ENCODE peak calls at places on chromosomes 3 and 15, in eight cellular contexts. O is mammary epithelial cell, B is upper lobe of right lung, F is keratinocyte, X is ovary, W is Karpas-422, A is K562, Q is cardiac muscle cell. T is an unnamed sample. For H3K4me1, the result is how much of the 10 kb centered on the place peaks cover.

GRCh38 chr15:84915011-84915958 is 30.8 kb downstream of the SLC28A1 start:
- DNase-seq in F (peak), W (peak), X (peak), Q (peak), B (peak), A (peak), O (peak), T (peak)

GRCh38 chr3:58965870-58966269 is 84.0 kb downstream of the CFAP20DC start:
- DNase-seq in Q (no peak), O (no peak), X (no peak), B (no peak), A (no peak), F (no peak), W (no peak), T (no peak)

GRCh38 chr3:98577178-98577895 is 16.1 kb downstream of the CPOX start:
- DNase-seq in W (no peak), B (no peak), O (peak), A (no peak), Q (no peak), X (no peak), F (peak), T (no peak)

GRCh38 chr15:35657679-35658201 is 111.8 kb upstream of the DPH6 start:
- DNase-seq in A (no peak), F (no peak), B (no peak), X (no peak), Q (no peak), O (peak), W (no peak), T (no peak)

GRCh38 chr3:31249555-31249954 is 283.2 kb upstream of the STT3B start:
- DNase-seq in A (no peak), W (no peak), O (no peak), X (no peak), F (no peak), Q (no peak), B (no peak), T (no peak)

GRCh38 chr3:61809879-61810278 is 248.5 kb downstream of the PTPRG start:
- DNase-seq in F (no peak), A (no peak), B (no peak), X (peak), Q (peak), W (no peak), O (no peak), T (peak)

GRCh38 chr15:99954361-99955180 is 221.3 kb upstream of the LYSMD4 start:
- DNase-seq in Q (no peak), X (peak), A (no peak), O (no peak), F (no peak), B (no peak), W (no peak), T (no peak)

GRCh38 chr3:2589336-2589969 is 490.8 kb downstream of the CNTN4 start:
- DNase-seq in O (no peak), B (no peak), A (no peak), F (no peak), Q (no peak), X (no peak), W (no peak), T (no peak)

GRCh38 chr3:150183619-150184425 is 213.1 kb upstream of the PFN2 start:
- DNase-seq in F (no peak), Q (peak), A (peak), W (peak), O (peak), X (peak), B (peak), T (peak)

GRCh38 chr3:3853584-3853983 is 54.4 kb downstream of the LRRN1 start:
- DNase-seq in F (no peak), A (no peak), W (no peak), Q (no peak), B (no peak), O (no peak), X (no peak), T (no peak)

GRCh38 chr15:28881170-28881569 is 4.6 kb upstream of the APBA2 start:
- DNase-seq in A (no peak), W (no peak), Q (peak), X (no peak), F (no peak), B (no peak), O (no peak), T (no peak)

GRCh38 chr15:79505956-79506355 is 73.8 kb downstream of the MINAR1 start:
- DNase-seq in Q (no peak), B (no peak), X (no peak), W (no peak), O (no peak), A (no peak), F (no peak), T (no peak)

GRCh38 chr15:37981781-37982180 is 47.3 kb downstream of the TMCO5A start:
- DNase-seq in A (no peak), F (no peak), Q (peak), W (peak), X (no peak), B (no peak), O (peak), T (no peak)

GRCh38 chr3:186307594-186307993 is 54.4 kb downstream of the DGKG start:
- DNase-seq in O (no peak), B (no peak), X (no peak), A (peak), Q (peak), F (no peak), W (peak), T (no peak)

GRCh38 chr3:57974796-57975388 is 33.3 kb upstream of the FLNB start:
- DNase-seq in Q (no peak), B (no peak), F (peak), A (peak), W (no peak), X (no peak), O (peak), T (peak)

GRCh38 chr3:37645801-37646380 is 215.8 kb upstream of the CTDSPL start:
- DNase-seq in O (no peak), B (no peak), Q (no peak), F (no peak), W (no peak), X (no peak), A (no peak), T (peak)

GRCh38 chr3:60316121-60316783 is 935.0 kb downstream of the FHIT start:
- DNase-seq in X (no peak), A (no peak), B (no peak), F (no peak), W (no peak), Q (no peak), O (no peak), T (no peak)

GRCh38 chr3:123449092-123449985 is 449 bp upstream of the ADCY5 start:
- DNase-seq in Q (peak), A (peak), B (no peak), F (no peak), O (peak), X (peak), W (no peak), T (no peak)

GRCh38 chr3:17258823-17259436 is 374.2 kb downstream of the PLCL2 start:
- DNase-seq in A (peak), B (no peak), W (peak), X (no peak), F (no peak), Q (peak), O (peak), T (no peak)

GRCh38 chr3:129371041-129371826 is 57.2 kb downstream of the EFCAB12 start:
- DNase-seq in O (no peak), W (no peak), X (no peak), B (no peak), F (no peak), A (no peak), Q (no peak), T (no peak)

GRCh38 chr3:53170325-53171108 is 9.5 kb downstream of the PRKCD start:
- DNase-seq in W (peak), X (no peak), A (no peak), F (no peak), B (peak), Q (no peak), O (peak), T (no peak)

GRCh38 chr15:25056484-25057429 is 102.0 kb downstream of the SNRPN start:
- DNase-seq in Q (no peak), A (peak), F (no peak), O (no peak), X (peak), B (peak), W (no peak), T (peak)

GRCh38 chr15:70902105-70902504 is 9.5 kb downstream of the LRRC49 start:
- DNase-seq in B (no peak), O (peak), F (peak), W (no peak), X (no peak), A (no peak), Q (no peak), T (no peak)

GRCh38 chr3:17087509-17087908 is 202.8 kb downstream of the PLCL2 start:
- DNase-seq in B (no peak), F (no peak), Q (no peak), A (no peak), X (no peak), O (no peak), W (no peak), T (no peak)

GRCh38 chr15:34616613-34617012 is 33.2 kb upstream of the GOLGA8B start:
- DNase-seq in O (peak), B (no peak), A (peak), X (no peak), Q (peak), W (no peak), F (peak), T (no peak)

GRCh38 chr3:181417748-181418147 is 294.0 kb upstream of the SOX2 start:
- DNase-seq in Q (no peak), O (peak), F (peak), X (no peak), W (no peak), B (no peak), A (no peak), T (no peak)

GRCh38 chr15:42156266-42156922 is at the start of gene PLA2G4F:
- DNase-seq in Q (no peak), A (no peak), B (peak), X (no peak), O (peak), W (peak), F (no peak), T (no peak)

GRCh38 chr3:7547826-7548225 is 686.9 kb downstream of the GRM7 start:
- DNase-seq in Q (no peak), X (no peak), W (no peak), A (no peak), F (no peak), B (no peak), O (no peak), T (no peak)

GRCh38 chr15:35320911-35321310 is 225.1 kb downstream of the DPH6 start:
- DNase-seq in X (no peak), F (no peak), O (no peak), B (no peak), Q (no peak), A (no peak), W (no peak), T (no peak)

GRCh38 chr3:159904911-159905310 is 83.7 kb upstream of the IL12A start:
- DNase-seq in B (no peak), O (no peak), X (no peak), Q (no peak), F (no peak), W (no peak), A (no peak), T (no peak)

GRCh38 chr15:70505411-70505919 is 257.9 kb downstream of the UACA start:
- DNase-seq in W (no peak), X (no peak), O (peak), Q (no peak), B (peak), A (no peak), F (peak), T (no peak)

GRCh38 chr3:122941233-122942206 is 86.0 kb downstream of the SEMA5B start:
- DNase-seq in Q (no peak), A (peak), B (no peak), X (no peak), W (no peak), O (no peak), F (no peak), T (no peak)

GRCh38 chr15:90062023-90062728 is 40.1 kb downstream of the IDH2 start:
- DNase-seq in X (peak), O (peak), F (peak), A (peak), Q (peak), W (peak), B (peak), T (peak)

GRCh38 chr15:40427188-40427587 is 13.6 kb upstream of the BAHD1 start:
- DNase-seq in B (no peak), X (no peak), W (no peak), O (no peak), Q (no peak), F (no peak), A (peak), T (no peak)

GRCh38 chr15:40429068-40429707 is 11.6 kb upstream of the BAHD1 start:
- DNase-seq in O (no peak), X (no peak), A (no peak), Q (no peak), F (no peak), W (no peak), B (no peak), T (no peak)

GRCh38 chr15:40425681-40426080 is 15.1 kb upstream of the BAHD1 start:
- DNase-seq in Q (no peak), A (no peak), B (no peak), X (no peak), O (no peak), F (no peak), W (no peak), T (peak)

GRCh38 chr15:40428183-40428582 is 12.6 kb upstream of the BAHD1 start:
- DNase-seq in A (no peak), X (no peak), B (no peak), F (no peak), Q (no peak), O (no peak), W (no peak), T (no peak)

DNA sequence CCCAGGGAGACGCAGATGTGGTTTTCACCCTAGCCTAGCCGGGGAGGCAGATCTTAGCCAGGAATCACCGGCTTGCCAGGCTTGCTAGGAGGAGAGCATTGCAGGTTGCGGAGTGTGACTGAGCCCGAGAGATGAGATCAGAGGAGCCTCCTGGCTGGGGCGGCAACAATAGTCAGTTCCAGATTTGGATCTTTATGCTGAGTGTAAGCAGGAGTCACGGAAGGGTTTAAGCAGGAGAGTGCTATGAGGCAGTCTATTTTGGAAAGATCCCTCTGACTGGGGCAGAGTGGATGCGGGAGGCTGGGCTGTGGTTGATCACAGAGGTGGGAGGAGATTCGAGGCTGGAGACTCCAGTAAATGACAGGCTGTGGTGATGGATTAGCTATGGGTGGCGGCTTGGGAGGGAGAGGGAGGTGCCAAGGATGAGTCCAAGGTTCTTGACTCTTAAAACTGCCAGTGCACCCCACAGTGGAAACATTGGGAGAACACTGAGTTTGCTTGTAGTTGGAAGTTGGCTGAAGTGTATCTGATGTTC is 10.4 kb upstream of the BAHD1 start:
- DNase-seq in Q (no peak), B (no peak), W (no peak), X (no peak), F (peak), O (peak), A (peak), T (peak)
- H3K4me3 ChIP-seq in Q (no peak), B (no peak), W (no peak), X (no peak), F (peak), O (no peak), A (no peak), T (no peak)

DNA sequence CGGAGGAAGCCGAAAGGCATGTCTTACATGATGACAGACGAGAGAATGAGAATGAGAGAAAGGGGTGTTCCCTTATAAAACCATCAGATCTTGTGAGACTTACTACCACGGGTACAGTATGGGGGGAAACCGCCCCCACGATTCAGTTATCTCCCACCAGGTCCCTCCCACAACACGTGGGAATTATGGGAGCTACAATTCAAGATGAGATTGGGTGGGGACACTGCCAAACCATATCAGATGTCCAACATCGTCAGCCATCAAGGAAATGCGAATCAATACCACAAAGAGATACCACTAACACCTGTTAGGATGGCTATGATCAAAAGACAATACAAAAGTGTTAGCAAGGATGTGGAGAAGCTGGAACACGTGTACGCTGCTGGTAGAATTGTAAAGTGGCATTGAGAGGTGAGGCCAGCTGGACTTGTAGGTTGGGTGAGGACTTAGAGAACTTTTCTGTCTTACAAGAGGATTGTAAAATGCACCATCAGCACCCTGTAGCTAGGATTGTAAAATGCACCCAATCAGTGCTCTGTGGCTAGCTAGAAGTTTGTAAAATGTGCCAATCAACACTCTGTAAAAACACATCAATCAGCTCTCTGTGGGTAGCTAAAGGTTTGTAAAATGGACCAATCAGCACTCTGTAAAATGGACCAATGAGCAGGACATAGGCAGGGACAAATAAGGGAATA is 37.5 kb downstream of the VGLL4 start:
- DNase-seq in B (no peak), O (no peak), Q (no peak), X (no peak), A (no peak), F (no peak), W (no peak), T (no peak)
- H3K4me1 ChIP-seq in B (under half), O (under half), Q (half or more), X (under half), A (under half), F (under half), W (half or more), T (half or more)

DNA sequence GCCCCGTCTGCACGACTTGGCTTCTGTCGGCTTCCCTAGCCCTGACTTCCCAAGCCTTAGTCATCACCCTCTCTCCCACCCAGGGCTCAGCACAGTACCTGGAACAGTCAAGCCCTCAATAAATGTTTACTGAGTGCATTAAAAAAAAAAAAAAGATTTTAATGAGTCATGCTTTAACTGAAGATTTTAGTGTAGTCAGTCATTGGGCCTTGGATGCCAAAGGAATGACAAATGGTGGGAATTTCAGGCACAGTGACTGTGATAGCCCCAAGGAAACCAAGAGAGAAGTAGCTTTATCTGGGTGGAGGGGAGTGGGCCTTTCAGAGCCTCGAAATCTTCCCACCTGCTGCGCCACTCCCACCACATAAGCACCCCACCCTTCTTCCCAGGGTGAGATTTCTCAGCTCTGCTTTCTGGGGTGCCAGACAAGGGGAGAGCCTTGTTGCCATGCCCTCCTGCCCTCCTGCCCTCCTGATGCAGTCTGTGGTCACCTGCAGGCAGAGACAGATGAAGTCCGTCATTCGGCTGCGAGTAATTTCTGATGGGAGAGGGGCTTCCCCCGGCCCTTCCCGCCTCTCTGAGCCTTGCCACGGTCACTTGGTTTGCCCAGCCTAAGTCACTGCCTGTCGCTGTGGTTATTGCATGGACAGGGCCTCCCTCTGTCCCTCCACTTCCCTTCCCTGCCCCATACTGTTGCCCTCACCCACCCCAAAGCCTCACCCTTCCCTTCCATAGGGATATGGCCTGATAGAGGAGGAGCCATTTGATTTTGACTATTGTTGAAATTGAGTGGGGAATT is 41.8 kb downstream of the SMAD3 start:
- DNase-seq in F (peak), A (peak), Q (no peak), W (no peak), B (no peak), O (peak), X (peak), T (peak)
- H3K4me3 ChIP-seq in F (peak), A (no peak), Q (no peak), W (no peak), B (no peak), O (no peak), X (no peak), T (no peak)

DNA sequence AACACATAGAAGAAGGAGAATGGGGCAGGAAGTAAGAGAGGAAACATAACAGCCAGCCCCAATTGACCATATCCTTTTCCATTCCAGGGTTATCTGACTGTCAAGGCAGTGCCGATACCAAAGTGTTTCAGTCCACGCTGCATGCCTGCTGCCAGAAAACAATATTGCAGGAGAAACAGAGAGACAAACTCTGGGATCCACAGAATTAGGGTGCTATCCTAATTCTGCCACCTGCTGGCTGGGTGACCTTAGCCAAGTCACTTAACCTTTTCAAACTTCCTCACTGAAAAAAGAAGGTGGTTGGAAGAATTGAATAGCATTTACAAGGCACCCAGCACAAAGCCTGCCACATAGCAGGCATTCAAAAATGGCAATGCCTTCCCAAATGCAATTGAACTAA is 32.0 kb downstream of the GLB1 start:
- DNase-seq in O (no peak), Q (no peak), X (no peak), B (no peak), F (no peak), W (peak), A (peak), T (no peak)
- H3K4me1 ChIP-seq in O (under half), Q (under half), X (under half), B (under half), F (under half), W (under half), A (under half), T (under half)